ENCODE peak calls at places on chromosomes 1 and 21, in five cellular contexts. S is A549, U is IMR-90, F is K562, A is SK-N-SH. E is an unnamed sample.

GRCh38 chr21:37168666-37169065 is 95.6 kb downstream of the TTC3 start:
- DNase-seq in U (no peak), F (no peak), S (no peak), A (no peak), E (no peak)

GRCh38 chr1:32448773-32449456 is 16.0 kb upstream of the ZBTB8B start:
- DNase-seq in A (no peak), U (no peak), F (peak), S (peak), E (no peak)

GRCh38 chr21:45576838-45577737 is 34.8 kb upstream of the SLC19A1 start:
- DNase-seq in S (no peak), A (peak), F (no peak), U (no peak), E (no peak)

GRCh38 chr1:6358144-6358624 is 35.4 kb downstream of the ACOT7 start:
- DNase-seq in A (no peak), U (no peak), S (no peak), F (no peak), E (no peak)

GRCh38 chr1:25786887-25787286 is 13.1 kb upstream of the SELENON start:
- DNase-seq in F (no peak), U (peak), S (no peak), A (no peak), E (no peak)

GRCh38 chr21:30209571-30209970 is 6.3 kb downstream of the CLDN8 start:
- DNase-seq in U (no peak), S (no peak), F (no peak), A (no peak), E (no peak)

GRCh38 chr1:51750218-51750617 is 128.3 kb downstream of the NRDC start:
- DNase-seq in S (no peak), U (peak), F (peak), A (no peak), E (no peak)

GRCh38 chr21:39347537-39347936 is 1.4 kb downstream of the HMGN1 start:
- DNase-seq in S (no peak), A (no peak), F (no peak), U (no peak), E (no peak)

GRCh38 chr1:201042663-201043461 is 19.3 kb upstream of the KIF21B start:
- DNase-seq in A (peak), F (peak), U (peak), S (peak), E (no peak)

GRCh38 chr21:33383056-33383888 is 19.9 kb upstream of the IFNGR2 start:
- DNase-seq in S (peak), U (peak), F (peak), A (no peak), E (peak)

GRCh38 chr1:170664283-170664827 is 424 bp downstream of the PRRX1 start:
- DNase-seq in F (no peak), S (no peak), U (peak), A (peak), E (no peak)

GRCh38 chr21:45901061-45901690 is 80.4 kb upstream of the COL6A1 start:
- DNase-seq in A (no peak), S (no peak), U (no peak), F (no peak), E (no peak)

GRCh38 chr1:180027949-180028445 is 73.4 kb downstream of the CEP350 start:
- DNase-seq in U (peak), A (no peak), F (no peak), S (no peak), E (no peak)

GRCh38 chr1:119982006-119982405 is 85.7 kb upstream of the ADAM30 start:
- DNase-seq in F (no peak), U (peak), A (no peak), S (no peak), E (no peak)

GRCh38 chr1:156692958-156693857 is 12.2 kb downstream of the CRABP2 start:
- DNase-seq in U (no peak), A (no peak), F (peak), S (no peak), E (no peak)

GRCh38 chr1:83764209-83764608 is 234.7 kb downstream of the TTLL7 start:
- DNase-seq in S (no peak), F (no peak), U (no peak), A (peak), E (no peak)

GRCh38 chr1:100810360-100810759 is 84.3 kb downstream of the EXTL2 start:
- DNase-seq in S (no peak), A (no peak), F (no peak), U (peak), E (no peak)

GRCh38 chr1:93631626-93632365 is 49.8 kb downstream of the BCAR3 start:
- DNase-seq in A (peak), S (peak), F (peak), U (no peak), E (no peak)

GRCh38 chr1:41109316-41110263 is 88.1 kb upstream of the SLFNL1 start:
- DNase-seq in A (no peak), S (peak), F (peak), U (peak), E (no peak)

GRCh38 chr1:113871597-113872113 is at the start of gene PTPN22:
- DNase-seq in U (peak), A (no peak), F (no peak), S (no peak), E (peak)

GRCh38 chr1:60655799-60656355 is 426.5 kb upstream of the NFIA start:
- DNase-seq in U (no peak), S (no peak), A (peak), F (no peak), E (no peak)

GRCh38 chr1:19222979-19223824 is 13.1 kb upstream of the UBR4 start:
- DNase-seq in A (no peak), U (peak), F (no peak), S (no peak), E (no peak)

GRCh38 chr21:21001591-21002100 is 3.4 kb downstream of the NCAM2 start:
- DNase-seq in F (no peak), A (no peak), S (no peak), U (no peak), E (no peak)

GRCh38 chr1:27436204-27437159 is 44.1 kb downstream of the GPR3 start:
- DNase-seq in U (peak), F (peak), S (peak), A (no peak), E (no peak)

DNA sequence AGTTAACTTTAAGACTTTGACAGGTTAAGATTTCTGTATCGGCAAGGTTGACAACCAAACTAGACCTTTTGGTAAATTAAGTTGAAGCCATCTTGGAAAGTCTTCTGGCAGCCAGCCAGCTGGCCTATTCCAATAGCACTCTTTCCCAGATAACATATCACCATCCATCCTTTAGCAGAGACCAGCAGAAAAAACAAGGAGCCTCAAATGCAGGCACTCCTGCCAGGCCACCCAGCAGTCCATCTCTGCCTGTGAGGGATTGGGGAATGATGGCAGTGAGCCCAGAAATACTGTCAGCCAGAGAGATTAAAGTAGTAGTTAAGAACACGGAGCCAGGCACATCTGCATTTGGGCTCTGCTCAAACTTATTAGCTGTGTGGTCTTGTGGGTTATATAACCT is 19.4 kb downstream of the ZBTB40 start:
- DNase-seq in A (peak), U (peak), F (peak), S (no peak), E (no peak)
- TF ChIP-seq RCOR1 in A (peak), U (no peak), F (no peak), S (no peak), E (no peak)

GRCh38 chr1:15153842-15154479 is 414 bp downstream of the TMEM51 start:
- DNase-seq in F (peak), S (peak), A (peak), U (peak), E (no peak)

GRCh38 chr1:15153184-15153841 is at the start of gene TMEM51:
- DNase-seq in F (peak), U (peak), S (peak), A (peak), E (no peak)

GRCh38 chr1:15151377-15151806 is 2.2 kb upstream of the TMEM51 start:
- DNase-seq in S (no peak), A (peak), F (no peak), U (no peak), E (no peak)

GRCh38 chr1:15151871-15152270 is 1.7 kb upstream of the TMEM51 start:
- DNase-seq in S (no peak), F (no peak), A (peak), U (no peak), E (no peak)

GRCh38 chr1:15152318-15153183 is 996 bp upstream of the TMEM51 start:
- DNase-seq in S (peak), U (peak), F (peak), A (peak), E (no peak)
- TF ChIP-seq RCOR1 in S (no peak), U (no peak), F (peak), A (peak), E (no peak)

DNA sequence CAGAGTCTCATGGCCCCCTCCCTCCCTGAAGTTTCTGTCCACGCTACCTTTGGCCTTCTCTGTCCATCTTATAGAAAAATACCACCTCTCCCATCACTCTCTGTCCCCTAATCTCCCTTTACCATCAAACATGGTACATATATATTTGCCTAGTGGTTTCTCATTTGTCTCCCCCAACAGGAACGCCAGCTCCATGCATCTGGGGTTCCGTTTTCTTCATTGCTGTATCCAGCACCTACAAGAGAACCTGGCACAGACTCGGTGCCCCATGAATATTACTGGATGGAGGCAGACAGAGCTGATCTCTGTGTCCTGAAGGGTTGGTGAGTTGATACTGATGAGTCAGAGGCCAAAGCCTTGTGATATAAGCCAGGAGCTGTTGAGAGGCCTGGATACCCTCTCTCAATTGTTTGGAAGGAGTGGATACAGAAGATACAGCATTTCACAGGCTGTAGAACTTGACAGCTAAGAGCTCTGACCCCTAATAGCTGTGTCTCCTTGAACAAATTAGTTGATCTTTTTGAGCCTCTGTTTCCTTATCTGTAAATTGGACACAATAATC is 21.9 kb downstream of the HEYL start:
- DNase-seq in S (no peak), F (no peak), U (no peak), A (no peak), E (no peak)
- TF ChIP-seq RCOR1 in S (no peak), F (no peak), U (no peak), A (no peak), E (no peak)

DNA sequence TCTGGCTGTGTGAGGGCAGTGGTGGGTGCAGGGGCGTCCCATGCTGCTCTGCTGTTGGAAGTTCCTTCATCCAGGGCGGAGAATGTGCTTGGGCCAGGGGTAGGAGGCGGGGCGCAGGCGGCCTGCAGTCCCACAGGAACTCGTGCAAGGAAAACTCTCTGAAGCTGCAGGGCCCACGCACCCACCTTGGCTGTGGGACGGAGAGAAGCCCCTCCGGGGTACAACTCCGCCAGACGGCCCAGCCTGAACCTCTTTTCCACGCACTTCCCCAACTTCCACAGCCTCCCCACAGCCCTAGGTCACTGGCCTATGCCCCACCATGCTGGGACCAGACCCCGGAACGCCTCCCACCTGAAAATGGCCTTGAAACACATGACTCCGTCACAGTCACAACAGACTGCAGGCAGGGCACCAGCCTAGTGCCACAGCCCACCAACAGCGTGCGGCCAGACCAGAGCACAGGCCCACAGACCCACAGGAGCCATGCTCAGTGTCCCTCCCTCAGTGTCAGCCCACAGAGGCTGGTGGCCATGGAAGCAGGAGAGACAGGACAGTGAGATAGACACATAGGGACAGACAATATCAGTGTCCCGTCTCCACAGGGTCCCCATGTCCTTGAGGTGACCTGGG is 47.8 kb downstream of the WNT9A start:
- DNase-seq in A (no peak), F (no peak), S (no peak), U (no peak), E (no peak)
- TF ChIP-seq RCOR1 in A (no peak), F (no peak), S (no peak), U (no peak), E (no peak)

GRCh38 chr1:112395261-112395831 is 668 bp upstream of the CTTNBP2NL start:
- DNase-seq in F (no peak), A (no peak), S (no peak), U (no peak), E (no peak)
- TF ChIP-seq RCOR1 in F (no peak), A (no peak), S (no peak), U (no peak), E (no peak)

DNA sequence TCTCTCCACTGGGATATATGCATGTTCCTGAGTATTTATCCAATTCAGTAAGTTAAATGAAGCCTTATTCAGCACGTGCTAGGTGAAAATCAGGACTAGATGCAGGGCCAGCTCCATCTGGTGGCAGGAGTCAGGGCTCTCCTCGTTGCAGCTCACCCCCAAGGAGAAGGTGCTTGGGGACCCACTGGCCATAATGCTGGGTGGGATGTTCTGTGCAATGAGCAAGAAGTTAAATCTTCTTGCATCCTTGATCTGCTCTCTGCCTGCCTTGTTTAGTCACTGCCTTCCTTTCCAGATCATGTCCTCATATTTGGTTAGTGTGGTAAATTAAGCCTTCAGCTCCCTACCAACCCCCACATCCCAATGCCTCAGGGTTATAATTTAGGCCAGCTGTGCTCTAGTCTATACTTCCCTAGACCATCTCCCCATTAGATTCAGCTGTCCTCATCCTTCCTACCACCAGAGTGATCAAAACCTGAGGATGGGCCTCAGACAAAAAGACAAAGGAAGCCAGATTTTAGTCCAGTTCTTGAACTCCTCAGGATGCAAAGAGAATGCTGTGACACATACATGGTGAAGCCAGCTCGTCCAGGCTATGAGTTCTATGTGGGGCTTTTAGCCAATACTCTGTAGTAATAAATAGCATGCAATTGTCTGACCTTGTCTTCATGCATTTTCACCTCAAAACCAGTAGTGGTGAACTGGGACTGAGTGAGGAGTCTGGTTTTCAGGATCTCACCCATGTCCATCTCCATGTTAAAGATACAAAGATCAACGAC is 55.9 kb downstream of the SEC16B start:
- DNase-seq in S (peak), U (peak), F (no peak), A (peak), E (no peak)
- TF ChIP-seq RCOR1 in S (no peak), U (no peak), F (no peak), A (no peak), E (no peak)

DNA sequence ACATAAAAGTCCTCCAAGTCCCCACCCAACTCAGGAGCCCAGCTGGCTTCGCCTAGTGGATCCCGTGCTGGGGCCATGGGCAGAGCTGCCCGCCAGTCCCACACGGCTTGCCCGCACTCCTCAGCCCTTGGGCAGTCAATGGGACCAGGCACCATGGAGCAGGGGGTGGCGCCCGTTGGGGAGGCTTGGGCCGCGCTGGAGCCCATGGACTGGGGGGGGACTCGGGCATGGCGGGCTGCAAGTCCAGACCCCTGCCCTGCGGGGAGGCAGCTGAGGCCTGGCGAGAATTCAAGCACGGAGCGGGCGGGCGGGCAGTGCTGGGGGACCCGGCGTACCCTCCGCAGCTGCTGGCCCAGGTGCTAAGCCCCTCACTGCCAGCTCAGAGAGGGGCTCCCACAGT is 249.8 kb upstream of the PLD5 start:
- DNase-seq in F (no peak), U (no peak), A (no peak), S (no peak), E (no peak)
- TF ChIP-seq RCOR1 in F (no peak), U (no peak), A (no peak), S (no peak), E (no peak)